ENCODE peak calls at places on chromosomes 5 and 9, in nine cellular contexts. S, R, Q, P, Z, E, G, A and I are unnamed samples.

GRCh38 chr5:65121880-65122436 is 353.2 kb downstream of the CWC27 start:
- DNase-seq in S (no peak), R (no peak), Q (no peak), P (no peak), Z (no peak), E (no peak), G (no peak), A (peak), I (no peak)

GRCh38 chr9:136539427-136540412 is 6.1 kb downstream of the NOTCH1 start:
- DNase-seq in S (peak), R (peak), Q (no peak), P (peak), Z (no peak), E (no peak), G (peak), A (peak), I (no peak)

GRCh38 chr9:121510766-121511555 is 11.3 kb upstream of the GGTA1 start:
- DNase-seq in S (no peak), R (no peak), Q (no peak), P (no peak), Z (no peak), E (no peak), G (no peak), A (no peak), I (no peak)

GRCh38 chr9:5909999-5910398 is 19.3 kb downstream of the MLANA start:
- DNase-seq in S (no peak), R (no peak), Q (no peak), P (no peak), Z (no peak), E (no peak), G (no peak), A (no peak), I (no peak)

GRCh38 chr5:142888469-142889085 is 118.4 kb downstream of the ARHGAP26 start:
- DNase-seq in S (no peak), R (no peak), Q (peak), P (no peak), Z (peak), E (peak), G (no peak), A (peak), I (no peak)

GRCh38 chr5:25006734-25007133 is 362.0 kb upstream of the CDH10 start:
- DNase-seq in S (no peak), R (no peak), Q (peak), P (no peak), Z (peak), E (peak), G (no peak), A (peak), I (peak)

GRCh38 chr5:115241881-115242642 is 20.6 kb downstream of the PGGT1B start:
- DNase-seq in S (no peak), R (no peak), Q (no peak), P (no peak), Z (no peak), E (no peak), G (no peak), A (no peak), I (no peak)

GRCh38 chr9:93958875-93959682 is 3.9 kb upstream of the BARX1 start:
- DNase-seq in S (no peak), R (peak), Q (no peak), P (no peak), Z (no peak), E (no peak), G (no peak), A (peak), I (no peak)

GRCh38 chr9:37902804-37903580 is 935 bp downstream of the SLC25A51 start:
- DNase-seq in S (no peak), R (no peak), Q (no peak), P (no peak), Z (peak), E (no peak), G (peak), A (peak), I (no peak)

GRCh38 chr5:15137414-15137813 is 265.8 kb upstream of the ANKH start:
- DNase-seq in S (no peak), R (no peak), Q (no peak), P (no peak), Z (no peak), E (no peak), G (no peak), A (no peak), I (no peak)

GRCh38 chr5:155575861-155576260 is 562.3 kb downstream of the KIF4B start:
- DNase-seq in S (no peak), R (no peak), Q (no peak), P (no peak), Z (no peak), E (no peak), G (no peak), A (no peak), I (no peak)

GRCh38 chr9:134625361-134626140 is 16.1 kb upstream of the COL5A1 start:
- DNase-seq in S (no peak), R (peak), Q (no peak), P (no peak), Z (no peak), E (no peak), G (no peak), A (peak), I (no peak)

GRCh38 chr5:178417391-178417811 is 172.8 kb downstream of the COL23A1 start:
- DNase-seq in S (no peak), R (peak), Q (no peak), P (no peak), Z (no peak), E (no peak), G (no peak), A (no peak), I (no peak)

GRCh38 chr9:98927724-98928123 is 16.0 kb upstream of the COL15A1 start:
- DNase-seq in S (no peak), R (no peak), Q (no peak), P (no peak), Z (no peak), E (no peak), G (no peak), A (no peak), I (no peak)

GRCh38 chr9:86410281-86410680 is 56.1 kb upstream of the TUT7 start:
- DNase-seq in S (no peak), R (no peak), Q (no peak), P (no peak), Z (no peak), E (no peak), G (no peak), A (no peak), I (no peak)

GRCh38 chr9:104794070-104794469 is 30.1 kb downstream of the NIPSNAP3B start:
- DNase-seq in S (no peak), R (no peak), Q (no peak), P (no peak), Z (no peak), E (no peak), G (no peak), A (no peak), I (no peak)

GRCh38 chr5:491856-492155 is 32.4 kb downstream of the SLC9A3 start:
- DNase-seq in S (no peak), R (no peak), Q (no peak), P (no peak), Z (no peak), E (no peak), G (no peak), A (no peak), I (no peak)

GRCh38 chr5:42982107-42982622 is 58.0 kb downstream of the ANXA2R start:
- DNase-seq in S (no peak), R (no peak), Q (peak), P (no peak), Z (peak), E (no peak), G (no peak), A (no peak), I (no peak)

GRCh38 chr5:145925353-145925752 is 11.0 kb upstream of the SH3RF2 start:
- DNase-seq in S (no peak), R (no peak), Q (no peak), P (no peak), Z (no peak), E (no peak), G (no peak), A (peak), I (no peak)